ENCODE peak calls at places on chromosomes 16 and 17, in seven cellular contexts. M, J, P, T, W, R and L are unnamed samples.

GRCh38 chr17:20612635-20613034 is 33.1 kb downstream of the CDRT15L2 start:
- DNase-seq in T (no peak), R (no peak), W (no peak), J (no peak), M (no peak), P (no peak), L (no peak)

GRCh38 chr17:29663155-29663554 is 40.4 kb upstream of the CORO6 start:
- DNase-seq in P (no peak), J (peak; percentile 35), R (no peak), W (no peak), T (no peak), M (no peak), L (no peak)

GRCh38 chr17:18099516-18099915 is 9.0 kb upstream of the MYO15A start:
- DNase-seq in T (peak; percentile 37), R (no peak), P (no peak), J (no peak), W (no peak), M (no peak), L (no peak)

GRCh38 chr16:19861811-19862327 is 22.8 kb downstream of the GPRC5B start:
- DNase-seq in M (no peak), J (peak; percentile 79), P (no peak), T (no peak), W (no peak), R (no peak), L (no peak)

GRCh38 chr16:35188288-35189155 is 1729.1 kb downstream of the TP53TG3F start:
- DNase-seq in M (no peak), J (peak; percentile 8), R (no peak), T (no peak), P (no peak), W (no peak), L (no peak)

GRCh38 chr16:74169687-74170522 is 126.7 kb upstream of the PSMD7 start:
- DNase-seq in R (no peak), M (peak; percentile 2), T (no peak), P (no peak), J (no peak), W (no peak), L (peak; percentile 32)

GRCh38 chr17:61551255-61551742 is 39.7 kb downstream of the NACA2 start:
- DNase-seq in R (no peak), P (no peak), M (peak; percentile 84), W (no peak), T (no peak), J (peak; percentile 61), L (no peak)

GRCh38 chr17:32836527-32836926 is 40.4 kb downstream of the MYO1D start:
- DNase-seq in P (no peak), J (no peak), T (no peak), M (no peak), W (no peak), R (no peak), L (no peak)

GRCh38 chr16:17301593-17302135 is 169.1 kb downstream of the XYLT1 start:
- DNase-seq in P (no peak), M (no peak), W (no peak), R (no peak), T (no peak), J (no peak), L (no peak)

GRCh38 chr16:6032438-6032837 is 934.8 kb upstream of the EEF2KMT start:
- DNase-seq in J (no peak), R (no peak), M (no peak), W (no peak), P (no peak), T (no peak), L (no peak)

GRCh38 chr16:89360760-89361435 is 129.5 kb downstream of the ANKRD11 start:
- DNase-seq in J (no peak), W (no peak), T (no peak), M (no peak), P (no peak), R (no peak), L (no peak)

GRCh38 chr17:74008196-74008595 is 195.3 kb upstream of the RPL38 start:
- DNase-seq in T (no peak), M (peak; percentile 36), P (no peak), W (no peak), R (no peak), J (peak; percentile 82), L (no peak)

GRCh38 chr17:61750656-61751055 is 112.7 kb downstream of the BRIP1 start:
- DNase-seq in M (no peak), R (no peak), T (no peak), W (no peak), P (no peak), J (no peak), L (no peak)

GRCh38 chr17:17868637-17869522 is 32.1 kb upstream of the SREBF1 start:
- DNase-seq in W (no peak), T (no peak), P (peak; percentile 61), J (peak; percentile 58), M (no peak), R (no peak), L (no peak)

GRCh38 chr16:75555213-75555706 is 792 bp downstream of the TMEM231 start:
- DNase-seq in R (peak; percentile 77), T (peak; percentile 91), M (peak; percentile 88), P (peak; percentile 62), J (peak; percentile 98), W (peak; percentile 76), L (peak; percentile 88)

GRCh38 chr16:4064950-4065352 is 51.3 kb downstream of the ADCY9 start:
- DNase-seq in M (no peak), J (no peak), R (no peak), W (no peak), P (no peak), T (no peak), L (no peak)

GRCh38 chr16:47488051-47488450 is 26.9 kb downstream of the PHKB start:
- DNase-seq in P (no peak), R (no peak), T (no peak), J (no peak), M (no peak), W (no peak), L (no peak)
- H3K4me3 ChIP-seq in P (no peak overlapping the region), R (no peak overlapping the region), T (no peak overlapping the region), J (no peak overlapping the region), M (no peak overlapping the region), W (no peak overlapping the region), L (no peak overlapping the region)

GRCh38 chr17:9825751-9826150 is at the start of gene GLP2R:
- DNase-seq in J (no peak), P (no peak), M (no peak), R (no peak), W (no peak), T (no peak), L (no peak)
- H3K27ac ChIP-seq in J (no peak within 1 kb of the TSS), P (no peak within 1 kb of the TSS), M (no peak within 1 kb of the TSS), R (no peak within 1 kb of the TSS), W (no peak within 1 kb of the TSS), T (no peak within 1 kb of the TSS), L (no peak within 1 kb of the TSS)

GRCh38 chr16:8937803-8938202 is 25.9 kb downstream of the USP7 start:
- DNase-seq in T (no peak), M (peak; percentile 28), J (no peak), W (no peak), P (no peak), R (no peak), L (no peak)

GRCh38 chr16:8934601-8935000 is 29.1 kb downstream of the USP7 start:
- DNase-seq in W (no peak), J (no peak), P (no peak), T (no peak), M (no peak), R (no peak), L (no peak)

GRCh38 chr16:8935989-8936388 is 27.7 kb downstream of the USP7 start:
- DNase-seq in J (peak; percentile 77), W (no peak), P (no peak), T (no peak), M (no peak), R (no peak), L (no peak)

GRCh38 chr16:8931864-8932263 is 31.8 kb downstream of the USP7 start:
- DNase-seq in T (no peak), M (peak; percentile 32), P (peak; percentile 59), W (peak; percentile 48), J (peak; percentile 88), R (no peak), L (peak; percentile 44)

DNA sequence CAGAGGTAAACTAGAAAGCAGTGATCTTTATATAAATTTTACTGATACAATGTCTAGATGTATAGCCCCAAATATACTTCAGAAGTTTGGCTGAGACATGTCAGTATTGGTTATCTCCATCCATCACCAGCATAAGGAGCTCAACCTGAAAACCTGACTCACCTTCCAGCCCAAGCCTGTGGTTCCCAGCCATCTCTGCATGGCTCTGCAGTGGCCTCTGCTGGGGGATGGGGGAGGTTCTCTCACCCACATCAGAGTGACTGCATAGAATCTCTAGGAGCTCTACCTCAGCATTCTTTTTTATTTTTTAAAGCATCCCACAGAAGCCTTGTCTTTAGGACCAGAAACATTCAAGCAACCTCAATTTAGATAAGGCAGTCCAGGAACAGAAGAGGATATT is 27.3 kb downstream of the USP7 start:
- DNase-seq in T (no peak), J (peak; percentile 87), P (no peak), W (no peak), R (no peak), M (peak; percentile 71), L (no peak)
- H3K4me1 ChIP-seq in T (no peaks in the 10 kb centered on the region), J (peaks cover 36% of the 10 kb centered on the region), P (no peaks in the 10 kb centered on the region), W (peaks cover 29% of the 10 kb centered on the region), R (no peaks in the 10 kb centered on the region), M (no peaks in the 10 kb centered on the region), L (peaks cover 40% of the 10 kb centered on the region)

GRCh38 chr16:79593754-79594153 is 6.8 kb downstream of the MAF start:
- DNase-seq in J (no peak), R (no peak), T (no peak), M (no peak), P (no peak), W (no peak), L (no peak)

GRCh38 chr16:79595261-79595660 is 5.3 kb downstream of the MAF start:
- DNase-seq in W (no peak), J (no peak), M (no peak), P (no peak), T (no peak), R (no peak), L (no peak)

GRCh38 chr16:79597277-79597676 is 3.3 kb downstream of the MAF start:
- DNase-seq in T (no peak), M (no peak), W (no peak), R (no peak), J (no peak), P (no peak), L (no peak)

GRCh38 chr16:79597775-79598174 is 2.8 kb downstream of the MAF start:
- DNase-seq in R (no peak), T (no peak), P (no peak), W (no peak), J (peak; percentile 8), M (no peak), L (no peak)

DNA sequence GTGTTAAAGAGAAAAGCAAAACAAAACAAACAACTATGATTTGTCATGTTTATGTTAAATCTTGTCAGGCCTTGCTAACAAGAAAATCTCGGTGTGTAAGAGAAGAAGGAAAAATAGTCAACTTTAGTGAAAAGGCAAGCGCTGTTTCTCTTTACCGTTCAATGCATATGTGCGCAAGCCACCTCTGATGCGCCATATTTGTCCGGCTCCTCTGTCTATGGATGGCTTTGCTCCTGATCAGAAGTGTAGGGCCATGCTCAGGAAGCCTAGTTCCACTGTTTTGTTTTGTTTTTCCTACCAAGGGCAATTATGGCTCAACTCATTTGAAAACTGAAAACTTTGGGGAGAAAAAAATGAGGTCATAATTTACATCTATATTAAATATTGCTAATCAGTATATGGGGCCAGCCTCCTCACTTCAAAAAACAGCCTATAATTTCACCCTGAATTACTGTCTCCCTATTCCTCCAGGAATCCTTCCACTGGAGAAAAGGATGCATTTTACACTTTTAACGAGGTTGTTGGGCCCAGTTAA is 4.6 kb downstream of the MAF start:
- DNase-seq in J (no peak), T (no peak), P (no peak), R (no peak), M (no peak), W (no peak), L (no peak)
- H3K4me3 ChIP-seq in J (no peak overlapping the region), T (peak overlapping the region; percentile 64), P (peak overlapping the region; percentile 82), R (peak overlapping the region; percentile 68), M (no peak overlapping the region), W (peak overlapping the region; percentile 64), L (peak overlapping the region; percentile 69)